ENCODE peak calls at places on chromosome 1, in four cellular contexts. N, B, P and Z are unnamed samples.

GRCh38 chr1:5954964-5955363 is 37.3 kb downstream of the NPHP4 start:
- DNase-seq in N (no peak), B (no peak), P (no peak), Z (no peak)

GRCh38 chr1:201153474-201154388 is 543 bp downstream of the TMEM9 start:
- DNase-seq in N (no peak), B (no peak), P (no peak), Z (no peak)

GRCh38 chr1:203048555-203049051 is 22.3 kb downstream of the PPFIA4 start:
- DNase-seq in N (peak; percentile 35), B (no peak), P (no peak), Z (peak; percentile 92)

GRCh38 chr1:63152572-63152971 is 169.8 kb upstream of the FOXD3 start:
- DNase-seq in N (no peak), B (no peak), P (no peak), Z (no peak)

GRCh38 chr1:24107462-24108225 is 4.3 kb downstream of the MYOM3 start:
- DNase-seq in N (no peak), B (peak; percentile 96), P (peak; percentile 52), Z (no peak)

GRCh38 chr1:40768146-40768990 is 15.2 kb upstream of the KCNQ4 start:
- DNase-seq in N (no peak), B (no peak), P (no peak), Z (no peak)

GRCh38 chr1:24683713-24684162 is 40.6 kb downstream of the SRRM1 start:
- DNase-seq in N (no peak), B (peak; percentile 95), P (no peak), Z (no peak)

GRCh38 chr1:171965802-171966201 is 124.5 kb downstream of the DNM3 start:
- DNase-seq in N (no peak), B (peak; percentile 70), P (no peak), Z (no peak)

GRCh38 chr1:16114527-16115467 is 41.1 kb downstream of the EPHA2 start:
- DNase-seq in N (no peak), B (no peak), P (no peak), Z (peak; percentile 54)

GRCh38 chr1:25554886-25555752 is 11.7 kb downstream of the LDLRAP1 start:
- DNase-seq in N (no peak), B (no peak), P (no peak), Z (no peak)

GRCh38 chr1:230985711-230986110 is 6.8 kb downstream of the ARV1 start:
- DNase-seq in N (no peak), B (no peak), P (peak; percentile 78), Z (no peak)
- H3K4me3 ChIP-seq in N (no peak overlapping the region), B (no peak overlapping the region), P (no peak overlapping the region), Z (peak overlapping the region; percentile 53)

DNA sequence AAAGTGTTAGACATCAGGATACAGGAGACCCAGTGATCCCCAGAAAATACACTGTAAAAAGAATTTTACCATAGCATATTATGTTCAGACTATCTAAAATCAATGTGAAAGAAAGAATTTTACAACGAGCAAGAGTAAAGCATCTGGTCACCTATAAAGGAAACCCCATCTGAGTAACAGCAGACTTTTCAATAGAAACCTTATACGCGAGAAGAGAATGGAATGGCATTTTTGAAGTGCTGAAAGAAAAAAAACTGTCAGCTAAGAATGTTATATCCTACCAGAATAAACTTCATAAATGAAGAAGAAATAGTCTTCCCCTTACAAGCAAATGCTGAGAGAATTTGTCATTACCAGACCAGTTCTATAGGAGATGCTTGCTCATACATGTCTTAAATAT is 532.1 kb upstream of the NR5A2 start:
- DNase-seq in N (no peak), B (no peak), P (no peak), Z (no peak)
- H3K27me3 ChIP-seq in N (no peaks in the 10 kb centered on the region), B (no peaks in the 10 kb centered on the region), P (no peaks in the 10 kb centered on the region), Z (no peaks in the 10 kb centered on the region)

GRCh38 chr1:154549371-154549770 is 9.1 kb downstream of the UBE2Q1 start:
- DNase-seq in N (no peak), B (no peak), P (no peak), Z (no peak)
- H3K9ac ChIP-seq in N (no peak overlapping the region), B (no peak overlapping the region), P (no peak overlapping the region), Z (no peak overlapping the region)

GRCh38 chr1:185734929-185735666 is 907 bp downstream of the HMCN1 start:
- DNase-seq in N (no peak), B (peak; percentile 46), P (no peak), Z (no peak)
- H3K4me3 ChIP-seq in N (peak overlapping the region; percentile 86), B (peak overlapping the region; percentile 73), P (no peak overlapping the region), Z (peak overlapping the region; percentile 75)

GRCh38 chr1:47937586-47937985 is 59.6 kb downstream of the TRABD2B start:
- DNase-seq in N (no peak), B (no peak), P (no peak), Z (no peak)

GRCh38 chr1:47934243-47934805 is 62.9 kb downstream of the TRABD2B start:
- DNase-seq in N (no peak), B (peak; percentile 56), P (peak; percentile 68), Z (peak; percentile 77)

GRCh38 chr1:47936916-47937551 is 60.2 kb downstream of the TRABD2B start:
- DNase-seq in N (no peak), B (no peak), P (no peak), Z (no peak)

GRCh38 chr1:47935163-47935562 is 62.0 kb downstream of the TRABD2B start:
- DNase-seq in N (no peak), B (no peak), P (no peak), Z (no peak)

DNA sequence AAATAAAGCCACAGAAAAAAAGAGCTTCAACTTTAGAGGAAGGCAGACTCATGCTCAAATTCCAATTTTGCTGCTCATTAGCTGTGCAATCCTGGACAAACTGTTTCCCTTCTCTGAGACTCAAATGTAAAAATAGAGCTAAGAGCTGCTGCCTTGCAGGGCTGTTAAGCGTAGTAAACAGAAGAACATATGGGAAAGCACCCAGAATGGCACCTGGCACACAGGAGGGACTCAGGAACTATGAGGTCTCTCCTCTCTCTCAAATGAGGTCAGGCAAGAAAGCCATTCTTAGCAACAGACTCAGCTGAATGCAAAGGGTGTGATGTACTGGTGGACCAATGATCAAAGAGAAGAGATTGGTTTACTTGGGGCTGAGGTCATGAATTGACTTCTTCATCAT is 61.3 kb downstream of the TRABD2B start:
- DNase-seq in N (no peak), B (no peak), P (no peak), Z (no peak)
- H3K27me3 ChIP-seq in N (no peaks in the 10 kb centered on the region), B (no peaks in the 10 kb centered on the region), P (no peaks in the 10 kb centered on the region), Z (no peaks in the 10 kb centered on the region)

DNA sequence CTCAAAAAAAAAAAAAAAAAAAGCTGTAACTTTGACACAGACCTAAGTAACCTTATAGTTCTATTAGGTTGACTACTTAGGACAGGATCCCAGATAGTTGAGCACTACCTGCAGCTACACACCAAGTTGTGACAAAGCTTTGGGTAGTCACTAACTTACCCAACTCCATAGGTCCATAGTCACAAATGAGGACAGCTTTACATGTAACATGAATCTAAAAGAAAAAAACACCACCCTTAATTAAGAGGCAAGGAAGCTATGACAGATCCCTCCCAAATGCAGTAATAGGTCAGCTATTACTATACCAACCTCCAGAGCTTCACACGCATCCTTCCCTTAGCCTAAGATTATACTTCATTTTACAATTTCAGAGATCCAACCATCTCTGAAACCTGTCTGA is 12.7 kb upstream of the RAB42 start:
- DNase-seq in N (no peak), B (peak; percentile 48), P (no peak), Z (no peak)
- H3K9ac ChIP-seq in N (no peak overlapping the region), B (peak overlapping the region; percentile 92), P (peak overlapping the region; percentile 100), Z (peak overlapping the region; percentile 73)